ENCODE peak calls at places on chromosomes 16 and 17, in seven cellular contexts. S is A549, A is RWPE2, V is breast epithelium, L is lower lobe of right lung, K is RWPE1, Z is neural crest cell. X is an unnamed sample.

GRCh38 chr17:51720439-51720838 is 438.1 kb downstream of the CA10 start:
- DNase-seq in S (no peak), A (no peak), V (no peak), L (no peak), K (no peak), Z (no peak), X (no peak)

GRCh38 chr17:30212750-30213149 is 22.7 kb downstream of the SLC6A4 start:
- DNase-seq in S (no peak), A (no peak), V (no peak), L (no peak), K (no peak), Z (no peak), X (no peak)

GRCh38 chr17:19762515-19762961 is 14.4 kb upstream of the ALDH3A1 start:
- DNase-seq in S (peak; percentile 97), A (no peak), V (peak; percentile 50), L (peak; percentile 82), K (peak; percentile 52), Z (peak; percentile 87), X (peak; percentile 88)

GRCh38 chr17:7988750-7989178 is 13.7 kb upstream of the GUCY2D start:
- DNase-seq in S (peak; percentile 86), A (no peak), V (no peak), L (no peak), K (peak; percentile 55), Z (peak; percentile 60), X (peak; percentile 60)

GRCh38 chr16:65793781-65794180 is 572.7 kb upstream of the CDH5 start:
- DNase-seq in S (no peak), A (no peak), V (no peak), L (no peak), K (no peak), Z (no peak), X (no peak)

GRCh38 chr16:49993579-49993978 is 31.4 kb upstream of the CNEP1R1 start:
- DNase-seq in S (no peak), A (no peak), V (no peak), L (no peak), K (no peak), Z (no peak), X (no peak)

GRCh38 chr17:45874148-45874547 is 20.2 kb upstream of the MAPT start:
- DNase-seq in S (no peak), A (no peak), V (no peak), L (no peak), K (no peak), Z (no peak), X (no peak)

GRCh38 chr17:78137392-78138203 is 7.0 kb downstream of the TMC8 start:
- DNase-seq in S (no peak), A (peak; percentile 72), V (no peak), L (no peak), K (no peak), Z (no peak), X (no peak)

GRCh38 chr17:13429201-13429600 is 172.5 kb downstream of the HS3ST3A1 start:
- DNase-seq in S (no peak), A (no peak), V (no peak), L (no peak), K (no peak), Z (no peak), X (no peak)

GRCh38 chr16:25108054-25108453 is 3.5 kb upstream of the LCMT1 start:
- DNase-seq in S (no peak), A (no peak), V (no peak), L (no peak), K (no peak), Z (no peak), X (no peak)

GRCh38 chr17:48624544-48625501 is 1.3 kb downstream of the HOXB9 start:
- DNase-seq in S (peak; percentile 74), A (no peak), V (no peak), L (no peak), K (no peak), Z (no peak), X (no peak)

GRCh38 chr17:79721993-79722671 is 8.6 kb upstream of the ENPP7 start:
- DNase-seq in S (peak; percentile 87), A (no peak), V (no peak), L (no peak), K (no peak), Z (no peak), X (no peak)
- TF ChIP-seq CTCF in S (peak; percentile 50), A (peak; percentile 17), V (no peak), L (no peak), K (no peak), Z (peak; percentile 58), X (peak; percentile 33)

DNA sequence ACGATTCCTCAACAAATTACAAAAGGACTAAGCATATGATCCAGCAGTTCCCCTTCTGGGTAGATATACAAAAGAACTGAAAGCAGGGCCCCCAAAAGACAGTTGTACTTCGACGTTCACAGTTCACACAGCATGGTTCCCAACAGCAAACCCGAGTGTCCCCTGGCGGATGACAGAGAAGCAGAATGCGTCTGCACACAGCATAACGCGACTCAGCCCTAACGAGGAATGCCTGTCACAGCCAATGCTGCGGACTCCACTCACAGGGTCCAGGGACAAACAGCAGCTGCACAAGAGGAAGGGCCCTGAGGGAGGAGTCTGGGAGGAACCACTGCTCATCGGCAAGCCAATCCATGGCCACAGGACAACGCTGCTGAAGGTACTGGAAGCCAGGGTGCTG is 132.9 kb downstream of the ANKRD11 start:
- DNase-seq in S (no peak), A (no peak), V (no peak), L (no peak), K (no peak), Z (peak; percentile 27), X (no peak)
- TF ChIP-seq CTCF in S (no peak), A (no peak), V (no peak), L (no peak), K (no peak), Z (no peak), X (no peak)

DNA sequence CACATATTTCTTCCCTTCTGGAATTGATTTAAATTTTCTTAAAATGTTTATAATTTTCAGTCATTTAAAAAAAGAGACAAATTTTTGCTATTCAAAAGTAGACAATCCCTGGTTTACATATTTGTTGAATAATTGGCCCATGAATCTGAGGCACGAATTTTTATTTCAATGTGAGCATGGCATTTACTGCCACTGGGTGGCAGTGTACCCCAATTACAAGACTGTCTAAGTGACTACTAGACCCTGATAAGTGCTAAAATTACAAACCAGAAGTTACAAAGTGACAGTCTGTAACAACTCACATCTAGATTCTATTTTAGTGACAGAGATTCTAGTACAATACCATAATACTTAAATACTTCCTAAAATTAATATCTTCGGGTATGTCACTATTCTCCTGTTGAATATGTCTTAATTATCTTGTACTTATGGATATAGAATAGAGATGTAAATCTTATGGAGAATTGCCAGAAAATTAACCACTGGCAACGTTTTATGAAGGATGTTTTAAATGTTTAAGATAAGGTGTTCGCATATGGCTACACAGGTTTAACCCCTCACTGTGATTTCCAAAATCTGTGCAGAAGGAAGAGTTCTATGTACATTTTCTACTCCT is 235.8 kb downstream of the MAP2K4 start:
- DNase-seq in S (peak; percentile 55), A (no peak), V (no peak), L (no peak), K (peak; percentile 55), Z (peak; percentile 5), X (peak; percentile 12)
- TF ChIP-seq CTCF in S (peak; percentile 98), A (peak; percentile 89), V (peak; percentile 48), L (peak; percentile 77), K (peak; percentile 80), Z (peak; percentile 92), X (peak; percentile 89)

GRCh38 chr16:72902276-72902675 is 145.7 kb downstream of the ZFHX3 start:
- DNase-seq in S (no peak), A (peak; percentile 9), V (no peak), L (no peak), K (no peak), Z (no peak), X (no peak)
- TF ChIP-seq CTCF in S (no peak), A (no peak), V (no peak), L (no peak), K (no peak), Z (no peak), X (no peak)

GRCh38 chr16:83968483-83968865 is 430 bp downstream of the NECAB2 start:
- DNase-seq in S (no peak), A (no peak), V (no peak), L (peak; percentile 39), K (no peak), Z (no peak), X (no peak)

GRCh38 chr16:83968891-83969672 is 1.0 kb downstream of the NECAB2 start:
- DNase-seq in S (no peak), A (no peak), V (no peak), L (peak; percentile 32), K (no peak), Z (no peak), X (no peak)

GRCh38 chr16:83966153-83966696 is 1.8 kb upstream of the NECAB2 start:
- DNase-seq in S (no peak), A (no peak), V (no peak), L (peak; percentile 24), K (no peak), Z (no peak), X (no peak)

GRCh38 chr16:83967091-83967490 is 953 bp upstream of the NECAB2 start:
- DNase-seq in S (no peak), A (no peak), V (no peak), L (no peak), K (no peak), Z (no peak), X (no peak)

GRCh38 chr16:83967838-83968482 is at the start of gene NECAB2:
- DNase-seq in S (peak; percentile 41), A (no peak), V (no peak), L (peak; percentile 66), K (peak; percentile 56), Z (peak; percentile 60), X (peak; percentile 66)
- TF ChIP-seq CTCF in S (peak; percentile 54), A (peak; percentile 79), V (no peak), L (peak; percentile 59), K (peak; percentile 81), Z (peak; percentile 76), X (peak; percentile 45)

GRCh38 chr16:86494039-86494564 is 16.2 kb upstream of the FOXF1 start:
- DNase-seq in S (no peak), A (no peak), V (no peak), L (no peak), K (no peak), Z (no peak), X (no peak)

GRCh38 chr16:86492961-86493639 is 17.2 kb upstream of the FOXF1 start:
- DNase-seq in S (no peak), A (no peak), V (no peak), L (no peak), K (no peak), Z (no peak), X (no peak)

GRCh38 chr16:86491643-86492030 is 18.7 kb upstream of the FOXF1 start:
- DNase-seq in S (no peak), A (no peak), V (no peak), L (no peak), K (no peak), Z (no peak), X (no peak)

GRCh38 chr16:86490859-86491642 is 19.3 kb upstream of the FOXF1 start:
- DNase-seq in S (no peak), A (no peak), V (no peak), L (no peak), K (no peak), Z (no peak), X (no peak)

GRCh38 chr16:86492267-86492960 is 17.9 kb upstream of the FOXF1 start:
- DNase-seq in S (no peak), A (no peak), V (no peak), L (no peak), K (no peak), Z (no peak), X (no peak)
- TF ChIP-seq CTCF in S (no peak), A (no peak), V (no peak), L (no peak), K (no peak), Z (no peak), X (no peak)

X was measured in endothelial cell.